ENCODE peak calls at places on chromosomes 11 and 22, in nine cellular contexts. P is NAMALWA, Y is NCI-H2081, J is Daoy, D is smooth muscle cell of the brain vasculature, N is LHCN-M2, U is ACHN, I is foreskin fibroblast, X is EL. C is an unnamed sample.

GRCh38 chr11:86066606-86067229 is 2.2 kb downstream of the PICALM start:
- DNase-seq in P (no peak), Y (no peak), J (no peak), D (no peak), N (no peak), U (no peak), I (no peak), X (no peak), C (no peak)

GRCh38 chr22:30459206-30460052 is 12.4 kb downstream of the SEC14L3 start:
- DNase-seq in P (peak; percentile 51), Y (no peak), J (peak; percentile 58), D (no peak), N (peak; percentile 20), U (peak; percentile 30), I (peak; percentile 39), X (no peak), C (no peak)

GRCh38 chr11:9052316-9052715 is 39.1 kb downstream of the SCUBE2 start:
- DNase-seq in P (no peak), Y (no peak), J (no peak), D (no peak), N (peak; percentile 55), U (no peak), I (no peak), X (no peak), C (no peak)

GRCh38 chr11:123438191-123438627 is 8.1 kb downstream of the GRAMD1B start:
- DNase-seq in P (no peak), Y (no peak), J (peak; percentile 36), D (no peak), N (no peak), U (no peak), I (peak; percentile 10), X (peak; percentile 46), C (no peak)

GRCh38 chr11:108697872-108698473 is 33.1 kb downstream of the DDX10 start:
- DNase-seq in P (peak; percentile 80), Y (peak; percentile 53), J (peak; percentile 52), D (peak; percentile 63), N (peak; percentile 71), U (peak; percentile 63), I (peak; percentile 89), X (peak; percentile 71), C (peak; percentile 56)

GRCh38 chr11:134257101-134257500 is 3.7 kb downstream of the ACAD8 start:
- DNase-seq in P (no peak), Y (no peak), J (no peak), D (no peak), N (no peak), U (no peak), I (no peak), X (no peak), C (no peak)

GRCh38 chr11:124172076-124172475 is 11.1 kb upstream of the OR10D3 start:
- DNase-seq in P (no peak), Y (no peak), J (no peak), D (no peak), N (no peak), U (no peak), I (no peak), X (no peak), C (no peak)

GRCh38 chr11:47415949-47416472 is 7.6 kb downstream of the SLC39A13 start:
- DNase-seq in P (no peak), Y (no peak), J (peak; percentile 96), D (peak; percentile 66), N (peak; percentile 95), U (peak; percentile 89), I (peak; percentile 98), X (peak; percentile 98), C (no peak)

GRCh38 chr22:39241632-39242388 is 3.0 kb downstream of the PDGFB start:
- DNase-seq in P (no peak), Y (no peak), J (no peak), D (no peak), N (no peak), U (no peak), I (no peak), X (no peak), C (no peak)

GRCh38 chr11:19992998-19993397 is 167.3 kb downstream of the DBX1 start:
- DNase-seq in P (no peak), Y (no peak), J (no peak), D (no peak), N (no peak), U (no peak), I (no peak), X (no peak), C (no peak)

GRCh38 chr11:125923012-125923579 is 18.8 kb downstream of the DDX25 start:
- DNase-seq in P (peak; percentile 81), Y (peak; percentile 84), J (peak; percentile 71), D (peak; percentile 53), N (peak; percentile 68), U (peak; percentile 69), I (peak; percentile 86), X (peak; percentile 65), C (peak; percentile 49)

GRCh38 chr11:94549166-94549565 is 5.4 kb downstream of the FUT4 start:
- DNase-seq in P (no peak), Y (no peak), J (no peak), D (no peak), N (no peak), U (no peak), I (no peak), X (no peak), C (no peak)

C was measured in KG1.